ENCODE peak calls at places on chromosomes 2 and 18, in nine cellular contexts. Q is CD8-positive, alpha-beta T cell; Z is heart right ventricle; F is GM12865; T is IMR-90; S is mucosa of descending colon; J is lower leg skin; O is right lobe of liver; G is neural progenitor cell. E is an unnamed sample.

GRCh38 chr2:37460866-37461229 is 116.4 kb downstream of the QPCT start:
- DNase-seq in Z (no peak), J (no peak), T (no peak), S (no peak), Q (no peak), G (no peak), O (no peak), F (no peak), E (no peak)

GRCh38 chr2:64876137-64876647 is 113.0 kb upstream of the SLC1A4 start:
- DNase-seq in Q (no peak), Z (peak), T (peak), G (peak), J (peak), F (no peak), O (no peak), S (peak), E (peak)

GRCh38 chr2:24448811-24449210 is 42.2 kb upstream of the NCOA1 start:
- DNase-seq in Z (no peak), T (no peak), S (no peak), Q (no peak), J (no peak), G (no peak), F (no peak), O (no peak), E (no peak)

GRCh38 chr2:30233142-30233961 is 2.0 kb downstream of the LBH start:
- DNase-seq in Z (no peak), T (no peak), G (peak), Q (no peak), S (no peak), F (no peak), J (peak), O (no peak), E (no peak)

GRCh38 chr2:26989156-26989555 is 18.7 kb downstream of the MAPRE3 start:
- DNase-seq in F (no peak), T (peak), Z (no peak), G (no peak), O (no peak), J (peak), S (no peak), Q (no peak), E (peak)

GRCh38 chr18:23181547-23181946 is 46.3 kb downstream of the CABLES1 start:
- DNase-seq in Z (no peak), F (no peak), J (no peak), O (no peak), Q (no peak), S (no peak), T (no peak), G (no peak), E (no peak)

GRCh38 chr2:14385043-14385442 is 247.5 kb upstream of the LRATD1 start:
- DNase-seq in J (no peak), T (peak), S (no peak), Q (no peak), O (no peak), Z (no peak), G (no peak), F (peak), E (no peak)

GRCh38 chr18:46324556-46324955 is 220.4 kb downstream of the HAUS1 start:
- DNase-seq in T (peak), G (no peak), J (no peak), Z (no peak), F (peak), Q (no peak), O (no peak), S (no peak), E (peak)

GRCh38 chr2:190563109-190563508 is 28.6 kb upstream of the NEMP2 start:
- DNase-seq in Q (no peak), Z (no peak), S (no peak), T (no peak), F (no peak), G (no peak), J (no peak), O (no peak), E (no peak)

GRCh38 chr2:99569393-99569792 is 79.6 kb upstream of the REV1 start:
- DNase-seq in Q (no peak), T (no peak), Z (no peak), O (no peak), S (no peak), G (no peak), J (no peak), F (no peak), E (no peak)

GRCh38 chr2:202635441-202636296 is 900 bp downstream of the FAM117B start:
- DNase-seq in T (peak), J (peak), O (peak), G (peak), Q (peak), Z (peak), F (peak), S (peak), E (peak)

GRCh38 chr2:10909050-10909995 is 2.4 kb upstream of the KCNF1 start:
- DNase-seq in O (no peak), F (peak), Q (no peak), G (peak), J (peak), T (no peak), Z (no peak), S (no peak), E (no peak)

GRCh38 chr2:85506768-85507181 is 32.2 kb upstream of the MAT2A start:
- DNase-seq in G (no peak), F (no peak), T (peak), J (peak), Q (no peak), O (no peak), S (no peak), Z (no peak), E (peak)

GRCh38 chr18:32152705-32153448 is 37.0 kb upstream of the MEP1B start:
- DNase-seq in J (no peak), T (no peak), Z (no peak), Q (no peak), F (peak), G (no peak), O (no peak), S (no peak), E (no peak)

GRCh38 chr2:160924936-160925353 is 235.3 kb upstream of the TANK start:
- DNase-seq in S (no peak), G (no peak), O (no peak), Q (no peak), Z (no peak), J (no peak), F (no peak), T (no peak), E (no peak)

GRCh38 chr2:8663997-8664396 is 17.9 kb upstream of the ID2 start:
- DNase-seq in G (no peak), F (no peak), T (no peak), J (peak), Z (no peak), O (no peak), S (no peak), Q (no peak), E (no peak)

GRCh38 chr2:241810304-241811208 is 1.6 kb downstream of the NEU4 start:
- DNase-seq in G (no peak), T (no peak), O (peak), Z (peak), S (peak), F (no peak), J (peak), Q (no peak), E (no peak)

GRCh38 chr2:158094487-158095092 is 7.1 kb upstream of the UPP2 start:
- DNase-seq in O (no peak), S (no peak), T (no peak), J (no peak), Q (no peak), F (no peak), G (no peak), Z (no peak), E (no peak)
- H3K4me3 ChIP-seq in O (no peak), S (no peak), T (no peak), J (no peak), Q (no peak), F (no peak), G (no peak), Z (no peak), E (no peak)

GRCh38 chr2:230324503-230324902 is 2.5 kb upstream of the SP140L start:
- DNase-seq in O (no peak), G (no peak), S (no peak), Z (no peak), F (no peak), J (peak), T (no peak), Q (no peak), E (no peak)

GRCh38 chr2:230327418-230328154 is 593 bp downstream of the SP140L start:
- DNase-seq in Q (no peak), T (no peak), G (no peak), J (peak), S (no peak), Z (no peak), O (no peak), F (peak), E (no peak)

GRCh38 chr2:230325316-230326243 is 1.4 kb upstream of the SP140L start:
- DNase-seq in Z (no peak), Q (no peak), O (no peak), S (no peak), G (no peak), J (peak), F (no peak), T (no peak), E (no peak)

GRCh38 chr2:230328155-230328458 is 1.1 kb downstream of the SP140L start:
- DNase-seq in J (no peak), Q (no peak), Z (no peak), F (no peak), O (no peak), S (no peak), T (no peak), G (no peak), E (no peak)

DNA sequence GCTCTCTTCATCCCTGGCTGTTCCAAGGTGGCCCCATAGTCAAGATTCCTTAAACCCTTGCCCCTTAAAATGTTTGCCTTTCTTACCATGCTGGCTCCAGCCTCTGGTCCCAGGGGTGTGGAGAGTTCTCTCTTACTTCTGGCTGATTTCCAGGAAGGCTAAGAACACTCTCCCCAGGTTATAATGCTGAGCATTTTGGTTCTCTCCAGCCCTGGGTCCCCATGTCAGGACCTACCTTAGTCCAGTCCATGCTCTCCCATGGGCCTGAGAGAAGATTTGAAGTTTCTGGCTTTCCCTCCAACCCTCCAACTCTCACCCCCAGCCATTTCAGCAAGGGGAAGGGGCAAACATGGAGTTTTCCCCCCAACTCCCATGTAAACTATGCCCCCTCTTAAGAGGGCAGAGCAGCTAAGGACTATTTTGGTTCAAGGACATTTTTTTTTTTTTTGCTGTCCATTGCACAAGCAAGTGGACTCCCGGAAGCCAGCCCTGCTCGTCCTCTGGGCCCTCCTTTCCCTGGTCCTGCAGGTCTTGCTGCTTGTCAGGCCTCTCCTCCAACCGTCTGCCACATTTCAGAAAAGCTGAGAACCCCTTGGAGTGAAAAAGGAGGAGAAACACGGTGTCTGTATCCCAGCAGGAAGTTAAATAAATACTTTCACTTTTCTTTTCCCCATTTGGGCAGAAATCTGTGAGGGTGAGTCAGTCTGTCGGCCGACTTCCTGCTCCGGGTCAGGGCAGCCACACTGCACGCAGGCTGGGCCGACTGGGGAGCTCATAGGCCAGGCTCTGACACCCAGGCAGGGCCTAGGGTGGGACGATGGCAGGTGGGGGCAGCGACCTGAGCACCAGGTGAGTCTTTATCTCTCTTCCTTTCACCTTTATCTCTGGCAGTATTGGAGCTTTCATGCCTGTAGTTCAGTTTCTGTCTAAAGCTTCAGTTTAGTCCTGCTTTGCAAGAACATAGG is at the start of gene SP140L:
- DNase-seq in F (peak), J (peak), O (peak), T (peak), Q (peak), Z (peak), S (peak), G (no peak), E (peak)
- H3K4me3 ChIP-seq in F (peak), J (peak), O (peak), T (peak), Q (peak), Z (peak), S (peak), G (no peak), E (peak)

GRCh38 chr18:3037423-3037915 is 24.5 kb upstream of the LPIN2 start:
- DNase-seq in G (no peak), T (peak), O (no peak), Z (no peak), J (peak), F (peak), S (no peak), Q (no peak), E (peak)
- H3K4me3 ChIP-seq in G (no peak), T (no peak), O (no peak), Z (no peak), J (no peak), F (peak), S (no peak), Q (no peak), E (no peak)

DNA sequence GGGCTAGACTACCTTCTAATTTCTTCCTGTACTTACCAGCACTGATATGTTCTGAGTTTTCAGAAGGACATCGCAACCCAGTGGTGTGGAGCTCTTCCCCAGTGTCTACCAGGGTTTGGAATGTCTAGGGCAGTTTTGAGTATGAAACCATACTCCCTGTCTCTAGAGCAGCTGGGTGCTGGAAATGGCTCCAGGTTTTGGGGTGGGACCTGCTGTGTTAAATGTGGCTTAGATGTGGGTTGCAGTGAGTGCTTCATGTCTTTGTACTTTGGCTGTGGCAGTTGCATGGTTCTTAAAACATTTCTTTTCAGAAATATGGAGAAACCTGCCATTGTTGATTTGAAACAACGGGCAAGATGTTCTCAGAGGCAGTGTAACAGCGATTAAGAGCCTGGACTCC is 48.4 kb downstream of the ACSL3 start:
- DNase-seq in F (no peak), G (no peak), S (no peak), Q (no peak), T (no peak), O (no peak), J (no peak), Z (no peak), E (no peak)
- H3K4me3 ChIP-seq in F (no peak), G (no peak), S (no peak), Q (no peak), T (no peak), O (no peak), J (no peak), Z (no peak), E (no peak)

DNA sequence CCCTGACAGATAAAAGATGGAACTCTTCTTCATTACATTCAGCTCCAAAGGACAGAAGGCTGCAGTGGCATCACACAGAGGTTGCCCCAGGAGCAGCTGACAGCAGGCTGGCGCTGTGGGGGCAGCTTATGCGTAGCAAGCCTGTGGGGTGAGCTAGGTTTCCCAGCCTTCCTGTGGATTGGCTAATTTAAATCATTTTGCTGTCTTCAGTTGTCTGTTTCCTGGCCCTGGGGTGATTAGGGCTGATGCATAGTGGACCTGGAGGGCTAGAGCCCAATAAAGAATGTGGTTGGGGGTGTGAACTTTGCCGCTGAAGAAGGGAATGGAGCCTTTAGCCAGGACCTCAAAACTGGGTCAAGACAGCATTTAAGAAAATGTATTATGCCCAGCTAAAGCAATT is 1038.0 kb downstream of the SOCS6 start:
- DNase-seq in G (no peak), Z (no peak), S (no peak), O (no peak), Q (no peak), T (no peak), F (no peak), J (no peak), E (no peak)
- H3K4me3 ChIP-seq in G (no peak), Z (no peak), S (no peak), O (no peak), Q (no peak), T (no peak), F (no peak), J (no peak), E (no peak)

DNA sequence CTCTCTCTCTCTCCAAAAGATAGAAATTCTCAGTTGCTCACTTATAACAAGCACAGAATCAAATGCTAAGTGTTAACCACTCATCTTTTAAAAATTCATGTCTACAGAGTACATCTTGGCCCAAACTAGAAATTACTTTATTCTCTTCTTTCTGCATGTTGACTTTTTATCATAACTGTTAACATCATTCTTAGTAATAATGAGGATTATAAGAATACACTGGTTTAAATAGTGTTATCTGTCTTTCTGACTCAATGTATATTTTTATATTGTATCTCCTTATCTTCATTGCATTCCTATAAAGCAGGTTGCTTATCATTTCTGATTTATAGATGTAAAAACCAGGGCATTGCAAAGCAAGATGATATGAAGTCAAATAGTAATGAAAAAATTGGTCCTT is 17.8 kb upstream of the KLF7 start:
- DNase-seq in O (no peak), Z (no peak), Q (no peak), S (no peak), G (no peak), F (no peak), T (peak), J (no peak), E (no peak)
- H3K4me3 ChIP-seq in O (no peak), Z (no peak), Q (no peak), S (no peak), G (no peak), F (no peak), T (no peak), J (no peak), E (no peak)

GRCh38 chr2:144943293-144943941 is 423.5 kb upstream of the ZEB2 start:
- DNase-seq in G (no peak), O (no peak), Q (no peak), S (no peak), J (no peak), Z (no peak), T (no peak), F (no peak), E (no peak)

GRCh38 chr2:144941743-144942488 is 422.0 kb upstream of the ZEB2 start:
- DNase-seq in T (no peak), O (no peak), F (no peak), Z (no peak), Q (no peak), J (no peak), S (no peak), G (no peak), E (no peak)

GRCh38 chr2:144943986-144944385 is 424.1 kb upstream of the ZEB2 start:
- DNase-seq in O (no peak), Z (no peak), G (no peak), J (no peak), Q (no peak), F (no peak), S (no peak), T (peak), E (no peak)

GRCh38 chr2:144944506-144945230 is 424.7 kb upstream of the ZEB2 start:
- DNase-seq in O (no peak), Q (no peak), T (peak), J (no peak), F (no peak), S (no peak), Z (no peak), G (no peak), E (no peak)

DNA sequence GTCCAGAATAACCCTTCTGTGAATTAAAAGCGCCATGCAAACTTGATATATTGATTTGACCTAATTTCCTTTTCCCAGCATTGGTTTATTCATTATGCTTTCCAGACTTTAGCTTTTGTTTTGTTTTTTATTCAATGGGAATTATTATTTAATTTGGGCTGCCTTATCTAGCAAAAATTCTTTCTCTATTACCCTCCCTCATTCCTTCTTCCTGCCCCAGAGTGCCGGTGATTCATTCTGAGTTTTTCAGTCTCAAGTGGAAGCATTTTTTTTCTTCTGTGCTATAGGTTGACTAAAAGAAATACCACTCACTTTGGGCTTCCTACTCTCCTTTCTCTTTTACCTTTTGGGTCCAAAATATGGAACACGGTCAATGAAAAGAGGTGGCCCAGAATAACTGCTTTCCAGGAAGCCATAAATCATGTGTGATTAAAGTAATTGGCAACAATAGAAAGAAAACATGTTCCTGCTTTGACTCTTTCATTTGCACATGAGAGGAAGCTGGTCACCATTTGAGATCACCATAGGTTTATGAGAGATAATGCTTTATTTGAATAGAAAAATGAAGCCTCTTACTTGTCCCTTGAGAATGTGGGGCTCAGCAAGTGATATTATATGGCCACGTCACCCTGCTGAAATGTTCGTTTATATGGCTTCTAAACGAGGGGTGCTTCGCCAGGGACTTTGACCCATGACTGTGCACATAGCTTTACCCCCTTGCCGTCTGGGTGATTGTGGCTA is 422.8 kb upstream of the ZEB2 start:
- DNase-seq in O (no peak), F (no peak), S (peak), G (no peak), T (peak), Z (no peak), Q (no peak), J (no peak), E (peak)
- H3K4me3 ChIP-seq in O (no peak), F (no peak), S (no peak), G (no peak), T (no peak), Z (no peak), Q (no peak), J (no peak), E (no peak)

GRCh38 chr2:140457483-140457882 is 1673.3 kb downstream of the LRP1B start:
- DNase-seq in G (no peak), S (no peak), Z (no peak), J (no peak), F (no peak), O (no peak), T (no peak), Q (no peak), E (no peak)

GRCh38 chr2:140451324-140451723 is 1671.1 kb upstream of the NXPH2 start:
- DNase-seq in F (no peak), S (no peak), J (no peak), O (no peak), Z (no peak), T (no peak), G (no peak), Q (no peak), E (no peak)

GRCh38 chr2:140454717-140455116 is 1674.5 kb upstream of the NXPH2 start:
- DNase-seq in O (no peak), G (no peak), Q (no peak), S (no peak), F (no peak), T (peak), J (no peak), Z (no peak), E (no peak)

GRCh38 chr2:140455312-140455711 is 1675.1 kb upstream of the NXPH2 start:
- DNase-seq in O (no peak), Z (no peak), Q (no peak), J (no peak), F (no peak), S (no peak), T (no peak), G (no peak), E (no peak)
- H3K4me3 ChIP-seq in O (no peak), Z (no peak), Q (no peak), J (no peak), F (no peak), S (no peak), T (no peak), G (no peak), E (no peak)

E was measured in SJSA1.